ENCODE peak calls at places on chromosomes 1 and 21, in six cellular contexts. Z is IMR-90, Y is mesenchymal stem cell, I is trophoblast cell, J is neuronal stem cell, D is H9. S is an unnamed sample.

GRCh38 chr1:197633447-197634039 is 141.7 kb downstream of the DENND1B start:
- DNase-seq in Y (no peak), Z (no peak), I (no peak), J (no peak), D (no peak), S (no peak)

GRCh38 chr21:46027855-46028493 is 46.4 kb downstream of the COL6A1 start:
- DNase-seq in Z (peak; percentile 87), Y (peak; percentile 54), I (no peak), D (no peak), J (no peak), S (no peak)

GRCh38 chr1:108717774-108718316 is 5.1 kb downstream of the FNDC7 start:
- DNase-seq in Y (no peak), Z (no peak), D (no peak), J (no peak), I (no peak), S (no peak)

GRCh38 chr1:83060216-83060615 is 938.7 kb downstream of the TTLL7 start:
- DNase-seq in I (peak; percentile 96), Z (no peak), D (no peak), J (no peak), Y (no peak), S (no peak)

GRCh38 chr1:201285846-201286245 is 2.5 kb downstream of the PKP1 start:
- DNase-seq in Y (no peak), J (no peak), D (no peak), I (peak; percentile 96), Z (no peak), S (no peak)

GRCh38 chr1:15988856-15989736 is 13.2 kb upstream of the ZBTB17 start:
- DNase-seq in J (no peak), D (no peak), Y (no peak), Z (no peak), I (no peak), S (no peak)

GRCh38 chr21:39610705-39611104 is 2.0 kb upstream of the B3GALT5 start:
- DNase-seq in I (no peak), D (peak; percentile 76), Z (no peak), J (no peak), Y (no peak), S (peak; percentile 77)

GRCh38 chr1:22747021-22747734 is 36.5 kb downstream of the EPHB2 start:
- DNase-seq in I (no peak), Y (peak; percentile 74), J (no peak), Z (peak; percentile 91), D (no peak), S (no peak)

GRCh38 chr1:161913482-161914140 is 110.1 kb downstream of the OLFML2B start:
- DNase-seq in D (no peak), Z (peak; percentile 6), Y (no peak), I (no peak), J (no peak), S (no peak)

GRCh38 chr1:10514490-10515235 is 39.9 kb downstream of the PEX14 start:
- DNase-seq in J (no peak), I (no peak), D (no peak), Y (peak; percentile 61), Z (peak; percentile 61), S (no peak)

GRCh38 chr1:170993717-170994116 is 58.4 kb downstream of the MROH9 start:
- DNase-seq in I (no peak), Z (no peak), J (no peak), Y (no peak), D (no peak), S (no peak)

GRCh38 chr1:93715529-93716126 is 34.0 kb upstream of the BCAR3 start:
- DNase-seq in Z (peak; percentile 32), J (no peak), Y (peak; percentile 77), D (no peak), I (no peak), S (no peak)

GRCh38 chr1:109636201-109636952 is 16.7 kb downstream of the AMPD2 start:
- DNase-seq in I (no peak), J (no peak), Y (peak; percentile 69), Z (peak; percentile 62), D (peak; percentile 55), S (no peak)

GRCh38 chr1:7393141-7393540 is 378.0 kb upstream of the VAMP3 start:
- DNase-seq in D (peak; percentile 7), Y (peak; percentile 27), Z (no peak), J (no peak), I (no peak), S (no peak)

GRCh38 chr1:119653135-119653838 is 5.2 kb upstream of the ZNF697 start:
- DNase-seq in J (no peak), D (no peak), I (no peak), Y (no peak), Z (no peak), S (no peak)

GRCh38 chr1:203791498-203791897 is 3.9 kb upstream of the ZBED6 start:
- DNase-seq in I (peak; percentile 61), Y (no peak), J (no peak), Z (no peak), D (no peak), S (no peak)

GRCh38 chr1:107196973-107197562 is 56.2 kb downstream of the NTNG1 start:
- DNase-seq in J (peak; percentile 12), I (no peak), Z (peak; percentile 3), D (peak; percentile 74), Y (no peak), S (no peak)

GRCh38 chr1:223838125-223838854 is 7.5 kb downstream of the TP53BP2 start:
- DNase-seq in J (no peak), Z (no peak), Y (no peak), D (no peak), I (no peak), S (no peak)

GRCh38 chr1:203536981-203537455 is 43.1 kb downstream of the OPTC start:
- DNase-seq in Y (peak; percentile 84), Z (peak; percentile 89), J (no peak), I (peak; percentile 94), D (no peak), S (no peak)

GRCh38 chr1:89310976-89311375 is 38.3 kb upstream of the GBP5 start:
- DNase-seq in I (no peak), Y (no peak), Z (no peak), D (no peak), J (no peak), S (no peak)

GRCh38 chr1:4772294-4773010 is 118.0 kb downstream of the AJAP1 start:
- DNase-seq in J (no peak), Z (no peak), Y (no peak), I (no peak), D (no peak), S (no peak)

GRCh38 chr1:94702440-94702810 is 117.7 kb upstream of the SLC44A3 start:
- DNase-seq in Y (peak; percentile 29), Z (peak; percentile 38), I (no peak), J (no peak), D (no peak), S (no peak)

GRCh38 chr21:42222821-42223390 is 4.0 kb downstream of the ABCG1 start:
- DNase-seq in I (no peak), J (no peak), Y (no peak), Z (no peak), D (no peak), S (no peak)

GRCh38 chr1:24899581-24900485 is 30.2 kb downstream of the RUNX3 start:
- DNase-seq in Y (no peak), D (no peak), I (no peak), Z (no peak), J (no peak), S (peak; percentile 41)

GRCh38 chr1:22177354-22178003 is 34.6 kb upstream of the WNT4 start:
- DNase-seq in D (no peak), I (no peak), Z (no peak), J (no peak), Y (no peak), S (no peak)

GRCh38 chr1:11701551-11701961 is 10.0 kb downstream of the DRAXIN start:
- DNase-seq in D (peak; percentile 30), Z (no peak), I (no peak), Y (no peak), J (no peak), S (no peak)

DNA sequence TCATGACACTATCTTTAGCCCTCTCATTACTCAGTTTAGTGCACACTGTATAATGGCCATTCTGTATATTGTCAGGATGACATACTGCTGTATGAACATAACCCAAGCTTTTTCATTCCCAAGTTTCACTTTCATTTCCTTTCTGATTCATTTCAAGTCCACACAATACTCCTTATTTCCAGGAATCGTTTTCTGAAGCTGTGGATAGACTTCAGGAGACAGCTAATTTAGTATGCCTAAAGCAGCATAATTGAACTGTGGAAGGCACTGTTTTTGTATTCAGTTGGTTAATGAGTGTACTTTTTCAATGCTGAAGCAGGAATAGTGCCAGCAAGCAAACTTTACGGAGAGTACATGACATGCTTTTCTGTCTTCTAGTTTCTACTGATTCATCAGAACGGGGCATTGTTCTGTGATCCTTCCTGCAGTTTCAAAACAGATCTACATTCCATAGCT is 578.5 kb upstream of the ZP4 start:
- DNase-seq in Y (peak; percentile 12), Z (peak; percentile 52), D (no peak), I (no peak), J (no peak), S (no peak)
- H4K91ac ChIP-seq in Y (no peak overlapping the region), Z (no peak overlapping the region), D (no peak overlapping the region), I (no peak overlapping the region), J (no peak overlapping the region), S (no peak overlapping the region)

DNA sequence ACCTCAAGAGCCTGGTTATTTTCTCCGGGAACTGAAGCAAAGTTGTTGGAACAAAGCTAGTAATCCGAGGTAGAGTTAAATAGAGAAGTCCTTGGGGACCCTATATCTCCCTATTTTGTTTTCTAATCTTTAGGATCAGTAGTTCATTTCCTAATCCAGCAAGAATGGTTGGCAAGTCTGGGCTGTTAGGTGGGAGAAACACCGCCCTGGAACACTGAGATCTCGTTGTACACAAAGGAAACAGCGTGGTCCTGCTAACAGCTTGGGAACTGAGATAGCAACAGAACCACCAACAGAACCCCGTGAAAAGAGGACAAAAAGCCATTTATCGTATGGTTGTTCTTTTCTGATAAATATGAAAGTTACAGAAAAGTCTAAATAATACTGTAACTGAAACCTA is 121.9 kb upstream of the CDC42BPA start:
- DNase-seq in J (no peak), Y (no peak), Z (no peak), I (no peak), D (no peak), S (no peak)
- H4K91ac ChIP-seq in J (no peak overlapping the region), Y (no peak overlapping the region), Z (no peak overlapping the region), I (no peak overlapping the region), D (no peak overlapping the region), S (no peak overlapping the region)

DNA sequence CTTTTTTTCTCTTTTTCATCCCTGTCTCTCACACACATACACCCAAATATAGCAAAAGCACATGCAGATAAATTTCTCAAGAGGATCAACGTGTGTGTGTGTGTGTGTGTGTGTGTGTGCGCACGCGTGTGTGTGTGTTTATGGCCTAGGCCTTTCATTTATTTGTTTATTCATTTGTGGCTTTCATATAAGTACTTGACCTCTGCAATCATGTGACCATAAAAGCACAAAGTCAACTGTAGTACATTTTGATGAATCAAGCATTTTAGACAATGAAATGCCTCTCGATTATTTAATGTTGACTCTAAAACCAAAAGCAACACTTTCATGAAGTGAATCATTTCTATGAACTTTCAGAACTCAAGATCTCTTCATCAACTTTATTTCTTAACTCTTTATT is 194.1 kb upstream of the ADGRL2 start:
- DNase-seq in Y (peak; percentile 61), Z (no peak), J (no peak), I (no peak), D (no peak), S (no peak)
- H4K91ac ChIP-seq in Y (no peak overlapping the region), Z (no peak overlapping the region), J (no peak overlapping the region), I (no peak overlapping the region), D (no peak overlapping the region), S (no peak overlapping the region)

DNA sequence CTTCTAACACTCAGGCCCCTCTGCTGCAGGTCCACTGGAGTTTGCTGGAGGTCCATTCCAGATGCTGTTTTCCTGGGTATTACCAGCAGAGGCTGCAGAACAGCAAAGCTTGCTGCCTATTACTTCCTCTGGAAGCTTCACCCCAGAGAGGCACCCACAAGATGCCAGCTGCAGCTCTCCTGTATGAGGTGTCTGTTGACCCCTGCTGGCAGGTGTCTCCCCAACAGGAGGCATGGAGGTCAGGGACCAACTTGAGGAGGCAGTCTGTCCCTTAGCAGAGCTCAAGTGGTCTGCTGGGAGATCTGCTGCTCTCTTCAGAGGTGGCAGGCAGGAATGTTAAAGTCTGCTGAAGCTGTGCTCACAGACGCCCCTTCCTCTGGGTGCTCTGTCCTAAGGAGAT is 204.8 kb downstream of the FCRL5 start:
- DNase-seq in Y (no peak), J (no peak), I (no peak), Z (no peak), D (no peak), S (no peak)
- H4K91ac ChIP-seq in Y (no peak overlapping the region), J (no peak overlapping the region), I (no peak overlapping the region), Z (no peak overlapping the region), D (no peak overlapping the region), S (no peak overlapping the region)

S was measured in H1.